ENCODE peak calls at places on chromosomes 4 and X, in seven cellular contexts. F, U, V, H, J, I and O are unnamed samples.

GRCh38 chr4:126938023-126938422 is 694.7 kb upstream of the INTU start:
- DNase-seq in V (no peak), H (no peak), U (no peak), J (peak), I (no peak), F (no peak), O (no peak)

GRCh38 chr4:11455201-11455835 is 26.6 kb upstream of the HS3ST1 start:
- DNase-seq in I (no peak), V (no peak), F (no peak), H (no peak), J (no peak), U (no peak), O (no peak)

GRCh38 chr4:32440391-32440790 is 1720.2 kb downstream of the PCDH7 start:
- DNase-seq in J (no peak), I (no peak), V (no peak), F (no peak), U (no peak), H (no peak), O (no peak)

GRCh38 chrX:112819013-112819635 is 21.5 kb downstream of the AMOT start:
- DNase-seq in V (no peak), U (no peak), J (peak), H (no peak), I (no peak), F (no peak), O (no peak)

GRCh38 chrX:150899191-150899757 is 806 bp upstream of the CD99L2 start:
- DNase-seq in F (no peak), J (peak), I (no peak), V (peak), H (peak), U (peak), O (peak)

GRCh38 chr4:74117024-74117534 is 18.1 kb upstream of the CXCL2 start:
- DNase-seq in V (peak), U (peak), H (peak), F (peak), I (peak), J (peak), O (no peak)

GRCh38 chrX:39814391-39814790 is 283.4 kb downstream of the BCOR start:
- DNase-seq in V (no peak), J (peak), I (no peak), F (peak), H (peak), U (peak), O (no peak)

GRCh38 chrX:150212672-150213480 is 150.2 kb upstream of the MAMLD1 start:
- DNase-seq in J (no peak), I (no peak), H (no peak), V (no peak), F (no peak), U (no peak), O (peak)

GRCh38 chr4:176507845-176508533 is 188.2 kb downstream of the SPCS3 start:
- DNase-seq in I (no peak), V (no peak), J (no peak), U (no peak), H (no peak), F (no peak), O (no peak)

GRCh38 chr4:14169460-14169859 is 541.9 kb upstream of the BOD1L1 start:
- DNase-seq in J (no peak), H (peak), F (no peak), V (no peak), U (no peak), I (no peak), O (no peak)

GRCh38 chr4:19987746-19988145 is 264.0 kb upstream of the SLIT2 start:
- DNase-seq in V (no peak), F (no peak), J (peak), H (peak), U (no peak), I (no peak), O (no peak)

GRCh38 chr4:101229116-101229515 is 118.2 kb downstream of the PPP3CA start:
- DNase-seq in F (no peak), J (peak), U (no peak), I (no peak), H (no peak), V (no peak), O (no peak)

GRCh38 chr4:48909697-48910096 is 3.1 kb upstream of the OCIAD2 start:
- DNase-seq in H (peak), I (peak), U (no peak), F (peak), J (peak), V (no peak), O (no peak)

GRCh38 chr4:109186458-109186945 is 116.0 kb downstream of the COL25A1 start:
- DNase-seq in F (no peak), I (no peak), U (no peak), H (no peak), J (no peak), V (no peak), O (no peak)

GRCh38 chr4:163482197-163482596 is 8.6 kb upstream of the TKTL2 start:
- DNase-seq in F (no peak), I (no peak), V (peak), H (no peak), J (no peak), U (no peak), O (no peak)

GRCh38 chrX:131985526-131986049 is 37.5 kb upstream of the STK26 start:
- DNase-seq in V (no peak), I (no peak), F (no peak), U (no peak), J (no peak), H (no peak), O (no peak)

GRCh38 chr4:132818091-132818490 is 331.0 kb upstream of the PCDH10 start:
- DNase-seq in V (no peak), H (no peak), I (no peak), J (no peak), U (no peak), F (no peak), O (no peak)

GRCh38 chr4:127012549-127012948 is 620.2 kb upstream of the INTU start:
- DNase-seq in V (no peak), J (peak), I (no peak), U (no peak), F (no peak), H (peak), O (no peak)

GRCh38 chr4:30718021-30718888 is 1.9 kb upstream of the PCDH7 start:
- DNase-seq in U (no peak), V (peak), H (peak), I (no peak), F (no peak), J (peak), O (peak)

GRCh38 chr4:94406668-94407437 is 44.9 kb upstream of the PDLIM5 start:
- DNase-seq in J (peak), I (peak), U (peak), V (peak), F (peak), H (peak), O (peak)

GRCh38 chrX:6851140-6851539 is 296.4 kb upstream of the STS start:
- DNase-seq in H (no peak), I (no peak), J (no peak), V (no peak), F (no peak), U (no peak), O (no peak)

GRCh38 chrX:21926527-21927278 is 13.8 kb upstream of the SMS start:
- DNase-seq in U (no peak), V (no peak), I (peak), H (peak), J (peak), F (peak), O (no peak)

GRCh38 chr4:175066923-175067627 is 148.9 kb downstream of the ADAM29 start:
- DNase-seq in J (peak), I (no peak), F (no peak), U (no peak), V (no peak), H (no peak), O (no peak)

GRCh38 chr4:53049528-53049927 is 187.4 kb downstream of the RASL11B start:
- DNase-seq in U (no peak), V (no peak), F (no peak), J (no peak), I (no peak), H (no peak), O (no peak)

GRCh38 chrX:100710816-100711215 is 21.1 kb downstream of the SYTL4 start:
- DNase-seq in F (no peak), I (no peak), U (no peak), H (no peak), V (no peak), J (no peak), O (no peak)

GRCh38 chrX:38166478-38167083 is 54.1 kb downstream of the SRPX start:
- DNase-seq in U (peak), V (peak), J (peak), I (peak), H (peak), F (peak), O (no peak)

GRCh38 chr4:174604198-174604597 is 81.9 kb upstream of the HPGD start:
- DNase-seq in I (no peak), J (peak), U (no peak), H (peak), F (no peak), V (no peak), O (no peak)

GRCh38 chr4:24419147-24420034 is 165.0 kb downstream of the DHX15 start:
- DNase-seq in H (peak), U (peak), J (peak), F (peak), I (peak), V (peak), O (peak)

GRCh38 chr4:117085185-117085701 is at the start of gene TRAM1L1:
- DNase-seq in U (no peak), J (peak), V (peak), H (peak), F (no peak), I (peak), O (peak)

GRCh38 chr4:158315706-158316105 is 105.4 kb downstream of the TMEM144 start:
- DNase-seq in V (no peak), H (peak), I (no peak), J (peak), F (no peak), U (no peak), O (no peak)

GRCh38 chr4:17232575-17233253 is 279.2 kb downstream of the QDPR start:
- DNase-seq in V (peak), U (peak), J (peak), H (no peak), I (no peak), F (peak), O (peak)

GRCh38 chr4:86924805-86925204 is 10.0 kb upstream of the AFF1 start:
- DNase-seq in F (no peak), J (peak), U (no peak), I (no peak), V (no peak), H (peak), O (no peak)

GRCh38 chrX:20477836-20478532 is 211.3 kb upstream of the RPS6KA3 start:
- DNase-seq in F (no peak), I (no peak), J (no peak), V (no peak), U (no peak), H (no peak), O (no peak)

GRCh38 chr4:174260099-174260498 is 23.4 kb downstream of the FBXO8 start:
- DNase-seq in U (no peak), H (no peak), I (no peak), V (no peak), F (no peak), J (peak), O (no peak)

GRCh38 chr4:11505225-11505971 is 76.7 kb upstream of the HS3ST1 start:
- DNase-seq in H (peak), F (peak), V (no peak), I (peak), U (no peak), J (peak), O (no peak)